ENCODE peak calls at places on chromosome 17, in six cellular contexts. N is ovary, A is OCI-LY7, X is Peyer's patch, G is uterus, P is thyroid gland. C is an unnamed sample. For H3K36me3, the result is how much of the 10 kb centered on the place peaks cover.

GRCh38 chr17:15341385-15341849 is at the start of gene TEKT3:
- DNase-seq in N (peak), A (no peak), X (peak), G (peak), P (peak), C (peak)

GRCh38 chr17:1495265-1495664 is 2.8 kb upstream of the MYO1C start:
- DNase-seq in N (no peak), A (no peak), X (no peak), G (no peak), P (peak), C (no peak)

GRCh38 chr17:43531955-43532354 is 14.2 kb downstream of the ETV4 start:
- DNase-seq in N (no peak), A (no peak), X (no peak), G (no peak), P (no peak), C (no peak)

GRCh38 chr17:59378621-59379194 is 47.3 kb downstream of the YPEL2 start:
- DNase-seq in N (no peak), A (no peak), X (no peak), G (peak), P (no peak), C (no peak)

GRCh38 chr17:41420134-41420533 is 4.3 kb downstream of the KRT37 start:
- DNase-seq in N (no peak), A (no peak), X (no peak), G (no peak), P (no peak), C (no peak)

GRCh38 chr17:70563301-70563820 is 394.0 kb downstream of the KCNJ2 start:
- DNase-seq in N (no peak), A (no peak), X (no peak), G (no peak), P (peak), C (no peak)

GRCh38 chr17:63702616-63703015 is 2.7 kb upstream of the LIMD2 start:
- DNase-seq in N (no peak), A (no peak), X (no peak), G (no peak), P (no peak), C (no peak)

GRCh38 chr17:27976331-27976730 is 66.1 kb upstream of the NLK start:
- DNase-seq in N (no peak), A (no peak), X (no peak), G (no peak), P (no peak), C (no peak)

GRCh38 chr17:14432058-14432457 is 131.2 kb downstream of the HS3ST3B1 start:
- DNase-seq in N (no peak), A (no peak), X (no peak), G (no peak), P (no peak), C (no peak)

GRCh38 chr17:46770439-46770817 is 48.1 kb downstream of the WNT3 start:
- DNase-seq in N (no peak), A (no peak), X (no peak), G (no peak), P (no peak), C (no peak)

GRCh38 chr17:47726796-47727703 is 6.0 kb upstream of the TBX21 start:
- DNase-seq in N (no peak), A (no peak), X (no peak), G (no peak), P (no peak), C (no peak)

GRCh38 chr17:10728331-10728730 is 1.5 kb downstream of the TMEM220 start:
- DNase-seq in N (no peak), A (no peak), X (peak), G (no peak), P (no peak), C (no peak)

GRCh38 chr17:64083571-64084085 is 46.3 kb downstream of the ERN1 start:
- DNase-seq in N (no peak), A (peak), X (no peak), G (no peak), P (no peak), C (no peak)

GRCh38 chr17:51608251-51608933 is 348.0 kb downstream of the UTP18 start:
- DNase-seq in N (no peak), A (no peak), X (no peak), G (no peak), P (no peak), C (no peak)

GRCh38 chr17:14557482-14557881 is 256.6 kb downstream of the HS3ST3B1 start:
- DNase-seq in N (no peak), A (peak), X (no peak), G (no peak), P (no peak), C (no peak)

GRCh38 chr17:73290399-73291259 is 21.2 kb downstream of the CDC42EP4 start:
- DNase-seq in N (no peak), A (no peak), X (no peak), G (no peak), P (no peak), C (no peak)

GRCh38 chr17:63519972-63520882 is 2.9 kb upstream of the KCNH6 start:
- DNase-seq in N (no peak), A (no peak), X (peak), G (no peak), P (no peak), C (no peak)

GRCh38 chr17:78541488-78542237 is 35.5 kb downstream of the DNAH17 start:
- DNase-seq in N (no peak), A (no peak), X (no peak), G (no peak), P (no peak), C (no peak)

GRCh38 chr17:5610956-5611355 is 26.6 kb upstream of the NLRP1 start:
- DNase-seq in N (no peak), A (no peak), X (no peak), G (no peak), P (no peak), C (no peak)

GRCh38 chr17:81386646-81387234 is 8.5 kb upstream of the BAHCC1 start:
- DNase-seq in N (peak), A (no peak), X (no peak), G (peak), P (peak), C (peak)

GRCh38 chr17:14672830-14673229 is 371.9 kb downstream of the HS3ST3B1 start:
- DNase-seq in N (no peak), A (no peak), X (no peak), G (no peak), P (no peak), C (no peak)

GRCh38 chr17:45104497-45104896 is 27.8 kb downstream of the PLCD3 start:
- DNase-seq in N (no peak), A (no peak), X (no peak), G (no peak), P (no peak), C (no peak)

GRCh38 chr17:19386974-19387920 is at the start of gene MFAP4:
- DNase-seq in N (peak), A (no peak), X (peak), G (peak), P (peak), C (no peak)

GRCh38 chr17:62064029-62064790 is 868 bp downstream of the MED13 start:
- DNase-seq in N (no peak), A (peak), X (no peak), G (no peak), P (no peak), C (no peak)

GRCh38 chr17:78127240-78127887 is 1.2 kb downstream of the TMC6 start:
- DNase-seq in N (no peak), A (peak), X (peak), G (no peak), P (no peak), C (peak)

GRCh38 chr17:45393477-45393876 is 39.2 kb downstream of the ARHGAP27 start:
- DNase-seq in N (no peak), A (no peak), X (no peak), G (no peak), P (no peak), C (no peak)

GRCh38 chr17:42112552-42113176 is at the start of gene DHX58:
- DNase-seq in N (peak), A (peak), X (peak), G (peak), P (peak), C (peak)

GRCh38 chr17:7685533-7686220 is 1.6 kb downstream of the TP53 start:
- DNase-seq in N (peak), A (peak), X (peak), G (peak), P (peak), C (peak)

GRCh38 chr17:7686221-7687071 is 844 bp downstream of the TP53 start:
- DNase-seq in N (peak), A (peak), X (peak), G (peak), P (peak), C (peak)

GRCh38 chr17:7687908-7688807 is at the start of gene WRAP53:
- DNase-seq in N (peak), A (peak), X (peak), G (peak), P (peak), C (peak)

GRCh38 chr17:7688808-7689316 is 585 bp downstream of the WRAP53 start:
- DNase-seq in N (no peak), A (no peak), X (no peak), G (no peak), P (no peak), C (no peak)

DNA sequence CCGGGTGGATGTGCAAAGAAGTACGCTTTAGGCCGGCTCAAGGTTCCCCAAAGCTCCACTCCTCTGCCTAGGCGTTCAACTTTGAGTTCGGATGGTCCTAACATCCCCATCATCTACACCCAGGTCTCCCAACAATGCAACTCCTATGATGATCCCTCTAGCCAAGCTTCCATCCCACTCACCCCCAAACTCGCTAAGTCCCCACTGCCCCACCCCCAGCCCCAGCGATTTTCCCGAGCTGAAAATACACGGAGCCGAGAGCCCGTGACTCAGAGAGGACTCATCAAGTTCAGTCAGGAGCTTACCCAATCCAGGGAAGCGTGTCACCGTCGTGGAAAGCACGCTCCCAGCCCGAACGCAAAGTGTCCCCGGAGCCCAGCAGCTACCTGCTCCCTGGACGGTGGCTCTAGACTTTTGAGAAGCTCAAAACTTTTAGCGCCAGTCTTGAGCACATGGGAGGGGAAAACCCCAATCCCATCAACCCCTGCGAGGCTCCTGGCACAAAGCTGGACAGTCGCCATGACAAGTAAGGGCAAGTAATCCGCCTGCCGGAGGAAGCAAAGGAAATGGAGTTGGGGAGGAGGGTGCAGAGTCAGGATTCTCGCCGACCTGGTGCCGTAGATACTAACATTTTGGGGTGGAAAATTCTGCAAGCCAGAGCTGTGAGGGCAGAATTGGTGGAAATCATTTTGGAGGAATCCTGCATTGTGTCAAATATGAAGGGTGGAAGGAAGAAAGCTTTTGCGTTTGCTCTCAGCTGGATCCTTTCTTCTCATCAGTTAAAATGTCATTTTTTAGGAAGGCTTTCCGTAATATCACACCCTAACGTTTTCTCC is at the start of gene TP53:
- DNase-seq in N (peak), A (peak), X (peak), G (peak), P (peak), C (peak)
- TF ChIP-seq CTCF in N (no peak), A (no peak), X (peak), G (no peak), P (no peak), C (no peak)

DNA sequence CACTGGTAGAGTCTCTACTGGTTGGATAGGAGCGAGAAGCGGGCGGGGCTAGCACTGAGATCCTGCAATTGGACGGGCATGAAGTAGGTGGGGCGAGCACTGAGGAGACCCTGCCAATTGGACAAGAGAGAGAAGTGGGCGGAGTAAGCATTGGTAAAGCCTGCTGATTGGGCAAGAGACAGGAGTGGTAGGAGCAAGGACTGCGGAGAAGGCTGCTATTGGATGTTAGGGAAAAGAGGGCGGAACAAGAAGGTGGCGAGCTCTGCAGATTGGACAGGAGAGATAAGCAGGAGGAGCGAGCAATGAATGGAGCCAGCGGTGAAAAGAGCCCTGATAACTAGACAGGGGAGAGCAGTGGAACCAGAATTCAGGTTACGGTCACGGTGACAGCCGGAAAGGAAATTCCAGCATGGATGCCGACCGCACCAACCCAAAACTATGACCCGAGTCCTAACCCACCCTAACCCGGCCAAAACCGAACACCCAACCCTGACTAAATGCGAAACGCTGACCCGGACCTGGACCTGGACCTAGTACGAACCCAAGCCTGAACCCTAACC is 4.8 kb downstream of the SCGB1C2 start:
- DNase-seq in N (peak), A (peak), X (peak), G (no peak), P (no peak), C (peak)
- H3K36me3 ChIP-seq in N (under half), A (under half), X (under half), G (under half), P (under half), C (under half)

GRCh38 chr17:40361925-40362695 is 2.4 kb downstream of the GJD3 start:
- DNase-seq in N (no peak), A (peak), X (peak), G (no peak), P (no peak), C (no peak)
- H3K4me3 ChIP-seq in N (no peak), A (peak), X (peak), G (no peak), P (no peak), C (peak)

GRCh38 chr17:3308603-3309002 is 10.4 kb upstream of the OR3A1 start:
- DNase-seq in N (no peak), A (no peak), X (no peak), G (no peak), P (no peak), C (no peak)
- TF ChIP-seq CTCF in N (no peak), A (peak), X (no peak), G (no peak), P (no peak), C (no peak)

GRCh38 chr17:39223907-39224777 is 1.6 kb downstream of the STAC2 start:
- DNase-seq in N (no peak), A (no peak), X (no peak), G (no peak), P (no peak), C (no peak)
- H3K36me3 ChIP-seq in N (under half), A (under half), X (under half), G (under half), P (under half), C (under half)

GRCh38 chr17:31310260-31310659 is 3.6 kb downstream of the EVI2B start:
- DNase-seq in N (no peak), A (peak), X (peak), G (no peak), P (no peak), C (no peak)

GRCh38 chr17:31308372-31308905 is 5.4 kb downstream of the EVI2B start:
- DNase-seq in N (no peak), A (no peak), X (no peak), G (no peak), P (no peak), C (no peak)

GRCh38 chr17:31308935-31309334 is 4.9 kb downstream of the EVI2B start:
- DNase-seq in N (no peak), A (no peak), X (no peak), G (no peak), P (no peak), C (no peak)

GRCh38 chr17:31309525-31309924 is 4.3 kb downstream of the EVI2B start:
- DNase-seq in N (no peak), A (peak), X (no peak), G (no peak), P (no peak), C (no peak)

DNA sequence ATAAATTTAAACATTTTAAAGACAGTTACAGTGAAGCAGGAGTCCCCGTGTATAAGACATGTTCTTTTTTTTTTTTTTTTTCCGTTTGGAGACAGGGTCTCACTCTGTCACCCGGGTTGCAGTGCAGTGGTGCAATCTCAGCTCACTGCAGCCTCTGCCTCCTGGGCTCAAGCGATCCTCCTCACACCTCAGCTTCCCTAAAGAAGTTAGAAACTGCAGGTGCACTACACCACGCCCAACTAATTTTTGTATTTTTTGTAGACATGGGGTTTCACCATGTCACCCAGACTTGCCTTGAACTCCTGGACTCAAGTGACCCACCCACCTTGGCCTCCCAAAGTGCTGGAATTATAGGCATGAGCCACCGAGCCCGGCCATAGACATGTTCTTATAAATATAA is 3.0 kb downstream of the EVI2B start:
- DNase-seq in N (no peak), A (peak), X (peak), G (no peak), P (no peak), C (no peak)
- H3K4me3 ChIP-seq in N (no peak), A (peak), X (peak), G (no peak), P (no peak), C (no peak)

DNA sequence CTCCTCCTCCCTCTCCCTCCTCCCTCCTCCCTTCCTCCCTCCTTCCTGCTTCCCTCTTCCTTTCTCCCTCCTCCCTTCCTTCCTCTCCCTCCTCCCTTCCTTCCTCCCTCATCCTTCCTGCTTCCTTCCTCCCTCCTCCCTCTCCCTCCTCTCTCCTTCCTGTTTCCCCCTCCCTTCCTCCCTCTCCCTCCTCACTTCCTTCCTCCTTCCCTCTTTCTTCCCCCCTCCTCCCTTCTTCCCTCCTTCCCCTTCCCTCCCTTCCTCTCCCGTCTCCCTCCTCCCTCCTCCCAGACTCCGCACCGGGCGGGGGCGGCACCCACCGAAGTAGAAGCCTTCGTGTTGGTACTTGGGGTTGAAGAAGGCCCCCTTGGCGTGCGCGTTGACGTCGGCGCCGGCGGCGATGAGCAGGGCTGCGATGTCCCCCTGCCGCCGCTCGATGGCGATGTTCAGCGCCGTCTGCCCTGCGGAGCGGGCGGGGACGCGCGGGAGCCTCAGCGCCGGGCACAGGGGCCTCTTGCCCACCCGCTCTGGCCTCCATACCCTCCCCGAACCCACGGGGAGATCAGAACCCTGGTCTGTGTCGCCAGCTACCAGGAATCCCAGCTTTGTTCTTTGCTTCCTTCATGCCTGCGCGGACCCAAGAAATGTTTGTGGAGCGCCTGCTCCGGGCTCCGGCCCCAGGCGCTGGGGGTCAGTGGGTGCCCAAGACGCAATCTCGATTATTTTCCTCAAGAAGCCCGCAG is 22.2 kb downstream of the TRPV3 start:
- DNase-seq in N (peak), A (peak), X (peak), G (peak), P (peak), C (peak)
- TF ChIP-seq CTCF in N (peak), A (peak), X (peak), G (peak), P (peak), C (peak)